ENCODE peak calls at places on chromosomes 5 and 9, in ten cellular contexts. Z is tibial artery, V is GM23338, G is adrenal gland, O is tibial nerve, K is heart right ventricle, R is cardiac fibroblast, W is PC-3, P is left ventricle myocardium inferior, B is fibroblast of lung. H is an unnamed sample.

GRCh38 chr5:150517272-150518152 is 9.6 kb downstream of the NDST1 start:
- DNase-seq in V (no peak), Z (no peak), O (no peak), K (peak; percentile 62), R (peak; percentile 97), W (peak; percentile 97), G (peak; percentile 79), P (peak; percentile 59), B (peak; percentile 97), H (no peak)

GRCh38 chr5:99019812-99020697 is 91.2 kb upstream of the CHD1 start:
- DNase-seq in G (no peak), B (peak; percentile 95), K (no peak), O (no peak), Z (no peak), V (no peak), R (peak; percentile 84), W (peak; percentile 94), P (no peak), H (no peak)

GRCh38 chr5:15266841-15267240 is 233.1 kb upstream of the FBXL7 start:
- DNase-seq in W (no peak), V (no peak), B (no peak), K (no peak), P (no peak), G (no peak), O (no peak), R (no peak), Z (no peak), H (no peak)

GRCh38 chr5:139458580-139459407 is 3.7 kb downstream of the ECSCR start:
- DNase-seq in Z (no peak), W (peak; percentile 59), R (peak; percentile 87), G (no peak), B (peak; percentile 89), V (no peak), P (no peak), O (no peak), K (no peak), H (no peak)

GRCh38 chr5:172866802-172867748 is 33.0 kb downstream of the ERGIC1 start:
- DNase-seq in O (no peak), Z (peak; percentile 97), V (peak; percentile 53), K (peak; percentile 80), G (peak; percentile 78), P (peak; percentile 82), B (peak; percentile 33), R (no peak), W (no peak), H (no peak)

GRCh38 chr9:92019658-92020057 is 69.6 kb upstream of the ROR2 start:
- DNase-seq in Z (no peak), O (no peak), K (no peak), W (no peak), R (no peak), V (no peak), B (no peak), G (no peak), P (no peak), H (no peak)

GRCh38 chr5:147918101-147918500 is 11.8 kb upstream of the C5orf46 start:
- DNase-seq in R (peak; percentile 60), O (no peak), P (no peak), W (peak; percentile 94), Z (no peak), K (no peak), G (no peak), V (no peak), B (peak; percentile 62), H (no peak)

GRCh38 chr9:90058364-90058763 is 453.6 kb downstream of the GADD45G start:
- DNase-seq in B (no peak), V (no peak), O (no peak), K (no peak), Z (no peak), R (no peak), P (no peak), G (no peak), W (no peak), H (no peak)

GRCh38 chr5:124461110-124461509 is 285.3 kb downstream of the ZNF608 start:
- DNase-seq in W (no peak), O (no peak), K (no peak), R (no peak), B (no peak), G (no peak), V (no peak), Z (no peak), P (no peak), H (no peak)

GRCh38 chr5:124460000-124460399 is 286.4 kb downstream of the ZNF608 start:
- DNase-seq in R (no peak), Z (no peak), B (no peak), K (no peak), G (no peak), W (no peak), V (no peak), P (no peak), O (peak; percentile 5), H (no peak)

GRCh38 chr5:124461857-124462423 is 284.5 kb downstream of the ZNF608 start:
- DNase-seq in P (no peak), R (no peak), W (no peak), V (no peak), Z (no peak), K (no peak), B (no peak), O (no peak), G (no peak), H (no peak)

GRCh38 chr5:124457901-124458300 is 288.5 kb downstream of the ZNF608 start:
- DNase-seq in W (no peak), Z (no peak), B (peak; percentile 14), V (no peak), O (no peak), R (no peak), G (no peak), K (no peak), P (no peak), H (no peak)

GRCh38 chr5:124460666-124461065 is 285.8 kb downstream of the ZNF608 start:
- DNase-seq in P (no peak), Z (no peak), R (no peak), W (no peak), V (no peak), G (no peak), O (no peak), K (no peak), B (no peak), H (no peak)
- TF ChIP-seq CTCF in P (no peak), Z (no peak), R (no peak), W (no peak), V (no peak), G (no peak), O (no peak), K (no peak), B (no peak), H (no peak)

GRCh38 chr5:135208555-135209494 is 174.8 kb upstream of the PITX1 start:
- DNase-seq in P (no peak), W (peak; percentile 87), K (no peak), O (no peak), B (peak; percentile 97), Z (peak; percentile 92), G (peak; percentile 68), V (peak; percentile 10), R (peak; percentile 95), H (no peak)
- TF ChIP-seq CTCF in P (no peak), W (peak; percentile 55), K (no peak), O (no peak), B (no peak), Z (no peak), G (no peak), V (no peak), R (peak; percentile 36), H (no peak)

GRCh38 chr5:94693845-94694370 is 75.4 kb downstream of the SLF1 start:
- DNase-seq in W (no peak), V (no peak), P (no peak), B (no peak), G (no peak), R (no peak), Z (no peak), K (no peak), O (no peak), H (no peak)

GRCh38 chr5:94694671-94695070 is 76.2 kb downstream of the SLF1 start:
- DNase-seq in O (no peak), R (no peak), K (no peak), G (no peak), W (no peak), V (no peak), P (no peak), B (peak; percentile 23), Z (no peak), H (no peak)

GRCh38 chr5:94692610-94693009 is 74.1 kb downstream of the SLF1 start:
- DNase-seq in R (peak; percentile 12), O (no peak), P (no peak), G (no peak), Z (no peak), B (no peak), K (no peak), W (no peak), V (no peak), H (no peak)

GRCh38 chr5:94691947-94692346 is 73.5 kb downstream of the SLF1 start:
- DNase-seq in V (no peak), B (peak; percentile 85), W (peak; percentile 32), O (no peak), Z (no peak), G (peak; percentile 13), P (no peak), R (peak; percentile 94), K (no peak), H (no peak)

DNA sequence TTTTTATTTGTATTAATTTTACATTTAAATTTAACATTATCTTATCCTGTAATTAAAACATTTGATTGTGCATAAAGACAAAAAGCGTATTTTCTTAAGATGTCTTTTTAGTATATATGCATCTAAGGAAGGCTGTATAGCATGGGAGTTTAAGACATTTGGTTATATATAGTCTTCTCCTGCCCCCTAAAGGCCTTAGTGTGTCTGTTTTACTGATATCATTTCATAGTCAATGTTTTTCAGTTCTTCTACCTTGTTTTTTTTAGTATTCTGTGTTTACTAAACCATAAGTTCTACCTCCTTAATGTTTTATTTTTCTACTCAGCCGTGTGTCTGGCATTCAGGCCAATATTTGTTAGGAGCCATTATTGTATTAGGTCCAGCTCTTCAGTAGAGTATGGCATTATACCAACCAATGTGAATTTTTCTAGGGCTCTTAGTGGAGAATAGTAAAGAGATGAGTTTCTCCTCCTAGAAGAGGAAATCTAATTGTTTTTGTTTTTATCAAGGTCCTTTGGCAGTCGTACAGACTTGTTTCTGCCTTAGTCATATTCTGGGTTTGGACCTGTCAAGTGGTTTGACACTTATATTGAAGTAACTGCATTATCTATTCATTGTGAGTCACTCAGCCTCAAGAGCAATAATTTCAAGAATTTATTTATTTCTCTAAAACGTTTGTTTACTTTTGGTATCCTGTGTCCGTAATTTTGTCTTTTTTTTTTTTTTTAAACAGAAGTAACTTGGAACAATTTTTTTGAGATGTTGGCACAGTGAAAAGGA is 74.8 kb downstream of the SLF1 start:
- DNase-seq in O (no peak), K (no peak), W (peak; percentile 70), G (peak; percentile 10), R (peak; percentile 93), P (no peak), Z (no peak), B (peak; percentile 94), V (peak; percentile 59), H (no peak)
- TF ChIP-seq CTCF in O (peak; percentile 25), K (peak; percentile 58), W (peak; percentile 56), G (peak; percentile 48), R (peak; percentile 22), P (peak; percentile 56), Z (peak; percentile 13), B (peak; percentile 16), V (peak; percentile 57), H (no peak)

DNA sequence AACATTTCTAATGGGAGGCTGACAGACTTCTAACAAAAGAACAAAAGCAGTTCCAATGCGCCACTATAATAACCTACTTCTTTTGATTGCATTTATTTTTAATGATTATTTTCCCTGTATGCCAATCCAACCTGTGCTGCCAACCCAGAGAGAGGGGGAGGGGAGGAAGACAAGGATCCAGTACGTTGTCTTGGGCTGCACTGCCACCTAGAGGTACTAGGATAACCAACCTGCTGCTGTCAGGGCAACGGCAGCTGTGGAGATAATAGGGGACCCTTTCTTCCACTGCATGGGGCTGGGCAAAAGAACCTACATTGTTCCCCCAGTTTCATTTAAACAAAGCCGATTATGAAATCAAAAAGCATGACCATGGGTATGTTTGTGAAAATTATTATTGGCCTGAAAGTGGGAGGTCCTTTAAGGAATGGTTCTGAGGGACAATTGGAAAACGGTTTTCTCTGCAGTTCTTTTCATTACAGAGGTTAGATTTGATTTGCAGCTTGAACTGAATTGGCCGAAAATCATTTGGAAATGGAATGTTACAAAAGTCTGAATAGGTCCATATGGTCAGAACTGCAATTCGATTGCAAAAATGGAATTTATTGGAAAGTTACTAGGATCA is 101.3 kb downstream of the RASEF start:
- DNase-seq in K (peak; percentile 24), O (peak; percentile 72), R (peak; percentile 82), P (peak; percentile 41), W (peak; percentile 83), B (peak; percentile 60), Z (no peak), G (peak; percentile 86), V (peak; percentile 95), H (no peak)
- TF ChIP-seq CTCF in K (peak; percentile 88), O (peak; percentile 62), R (peak; percentile 83), P (peak; percentile 82), W (peak; percentile 82), B (peak; percentile 88), Z (peak; percentile 42), G (peak; percentile 89), V (peak; percentile 99), H (no peak)

H was measured in omental fat pad.